ENCODE peak calls at places on chromosome 16, in five cellular contexts. F, Y, T, D and E are unnamed samples. For H3K4me1, the result is how much of the 10 kb centered on the place peaks cover.

GRCh38 chr16:53061256-53061655 is 6.5 kb downstream of the CHD9 start:
- DNase-seq in T (no peak), D (no peak), Y (no peak), F (no peak), E (no peak)

GRCh38 chr16:79571065-79571697 is 29.4 kb downstream of the MAF start:
- DNase-seq in T (no peak), F (no peak), D (no peak), Y (no peak), E (peak)

GRCh38 chr16:81558444-81559175 is 114.0 kb downstream of the CMIP start:
- DNase-seq in T (no peak), D (peak), F (no peak), Y (no peak), E (no peak)

GRCh38 chr16:84583995-84584394 is 33.9 kb downstream of the COTL1 start:
- DNase-seq in F (no peak), Y (no peak), T (no peak), D (no peak), E (no peak)

GRCh38 chr16:68116256-68116853 is 31.2 kb downstream of the NFATC3 start:
- DNase-seq in F (no peak), T (no peak), Y (no peak), D (peak), E (no peak)

GRCh38 chr16:79171504-79172240 is 428.9 kb downstream of the MAF start:
- DNase-seq in Y (no peak), F (no peak), T (no peak), D (no peak), E (no peak)

GRCh38 chr16:24834459-24835335 is 11.1 kb upstream of the SLC5A11 start:
- DNase-seq in T (no peak), F (no peak), D (peak), Y (no peak), E (peak)

GRCh38 chr16:72844225-72844920 is 203.6 kb downstream of the ZFHX3 start:
- DNase-seq in Y (no peak), D (no peak), T (no peak), F (no peak), E (no peak)

GRCh38 chr16:77457046-77457445 is 22.2 kb upstream of the ADAMTS18 start:
- DNase-seq in T (no peak), Y (no peak), F (no peak), D (no peak), E (no peak)

GRCh38 chr16:84045001-84045817 is 2.6 kb upstream of the SLC38A8 start:
- DNase-seq in T (no peak), F (no peak), Y (peak), D (no peak), E (no peak)

GRCh38 chr16:59412275-59412841 is 678.2 kb upstream of the GOT2 start:
- DNase-seq in T (no peak), D (peak), F (no peak), Y (no peak), E (no peak)

GRCh38 chr16:927931-928330 is 42.9 kb downstream of the LMF1 start:
- DNase-seq in T (no peak), F (no peak), Y (no peak), D (no peak), E (no peak)

GRCh38 chr16:9235837-9236236 is 144.4 kb downstream of the HAPSTR1 start:
- DNase-seq in T (no peak), F (no peak), D (no peak), Y (no peak), E (no peak)

GRCh38 chr16:14354561-14355351 is 275.3 kb downstream of the PARN start:
- DNase-seq in D (peak), T (no peak), F (no peak), Y (no peak), E (peak)

GRCh38 chr16:31023252-31023602 is 10.1 kb upstream of the STX4 start:
- DNase-seq in D (no peak), T (no peak), F (no peak), Y (no peak), E (no peak)

GRCh38 chr16:73213761-73214480 is 166.0 kb upstream of the ZFHX3 start:
- DNase-seq in D (no peak), T (no peak), F (no peak), Y (no peak), E (no peak)

GRCh38 chr16:89187337-89188063 is 12.8 kb downstream of the SLC22A31 start:
- DNase-seq in F (no peak), D (peak), Y (peak), T (no peak), E (no peak)

GRCh38 chr16:8729779-8730334 is 55.4 kb downstream of the ABAT start:
- DNase-seq in T (no peak), F (no peak), Y (peak), D (no peak), E (no peak)

GRCh38 chr16:73996624-73997339 is 299.8 kb upstream of the PSMD7 start:
- DNase-seq in F (no peak), Y (no peak), T (no peak), D (no peak), E (no peak)

GRCh38 chr16:77556203-77556602 is 121.4 kb upstream of the ADAMTS18 start:
- DNase-seq in Y (no peak), D (no peak), F (no peak), T (no peak), E (no peak)

GRCh38 chr16:12461201-12461600 is 342.5 kb downstream of the CPPED1 start:
- DNase-seq in T (no peak), Y (no peak), D (no peak), F (no peak), E (no peak)

GRCh38 chr16:30658731-30659506 is 688 bp downstream of the FBRS start:
- DNase-seq in Y (peak), T (peak), F (peak), D (peak), E (peak)

GRCh38 chr16:69566437-69567030 is 768 bp downstream of the NFAT5 start:
- DNase-seq in Y (peak), D (peak), F (no peak), T (no peak), E (peak)

GRCh38 chr16:50254072-50254471 is 12.3 kb upstream of the ADCY7 start:
- DNase-seq in D (no peak), Y (peak), T (no peak), F (no peak), E (no peak)

GRCh38 chr16:3793161-3793576 is 75.8 kb upstream of the TRAP1 start:
- DNase-seq in T (peak), Y (no peak), F (no peak), D (peak), E (peak)

GRCh38 chr16:56198044-56198754 is 6.9 kb downstream of the GNAO1 start:
- DNase-seq in F (no peak), D (no peak), Y (no peak), T (no peak), E (no peak)

GRCh38 chr16:26464576-26465266 is 602.0 kb upstream of the C16orf82 start:
- DNase-seq in T (no peak), F (no peak), D (no peak), Y (no peak), E (peak)

GRCh38 chr16:61277849-61278248 is 758.4 kb downstream of the CDH8 start:
- DNase-seq in F (no peak), D (no peak), T (no peak), Y (no peak), E (no peak)

GRCh38 chr16:30557950-30558788 is at the start of gene ZNF764:
- DNase-seq in Y (peak), F (peak), D (peak), T (peak), E (peak)

GRCh38 chr16:50303605-50304466 is 37.5 kb downstream of the ADCY7 start:
- DNase-seq in Y (peak), T (peak), F (no peak), D (no peak), E (no peak)

GRCh38 chr16:73069581-73070262 is 21.8 kb upstream of the ZFHX3 start:
- DNase-seq in F (no peak), T (no peak), Y (no peak), D (no peak), E (no peak)

GRCh38 chr16:31052131-31052530 is 18.8 kb downstream of the STX4 start:
- DNase-seq in Y (no peak), T (no peak), F (no peak), D (peak), E (no peak)

GRCh38 chr16:69073181-69073669 is 32.2 kb upstream of the HAS3 start:
- DNase-seq in T (no peak), Y (no peak), F (no peak), D (peak), E (no peak)

GRCh38 chr16:72198641-72199250 is 26.8 kb upstream of the PMFBP1 start:
- DNase-seq in Y (no peak), T (no peak), F (no peak), D (no peak), E (no peak)

GRCh38 chr16:29307598-29308507 is 98.7 kb downstream of the NPIPB11 start:
- DNase-seq in D (peak), T (no peak), F (no peak), Y (no peak), E (no peak)

GRCh38 chr16:88688013-88688778 is 1.9 kb upstream of the SNAI3 start:
- DNase-seq in Y (peak), F (no peak), T (no peak), D (no peak), E (no peak)

GRCh38 chr16:50736448-50736847 is 5.4 kb upstream of the CYLD start:
- DNase-seq in Y (no peak), F (no peak), D (no peak), T (no peak), E (no peak)

DNA sequence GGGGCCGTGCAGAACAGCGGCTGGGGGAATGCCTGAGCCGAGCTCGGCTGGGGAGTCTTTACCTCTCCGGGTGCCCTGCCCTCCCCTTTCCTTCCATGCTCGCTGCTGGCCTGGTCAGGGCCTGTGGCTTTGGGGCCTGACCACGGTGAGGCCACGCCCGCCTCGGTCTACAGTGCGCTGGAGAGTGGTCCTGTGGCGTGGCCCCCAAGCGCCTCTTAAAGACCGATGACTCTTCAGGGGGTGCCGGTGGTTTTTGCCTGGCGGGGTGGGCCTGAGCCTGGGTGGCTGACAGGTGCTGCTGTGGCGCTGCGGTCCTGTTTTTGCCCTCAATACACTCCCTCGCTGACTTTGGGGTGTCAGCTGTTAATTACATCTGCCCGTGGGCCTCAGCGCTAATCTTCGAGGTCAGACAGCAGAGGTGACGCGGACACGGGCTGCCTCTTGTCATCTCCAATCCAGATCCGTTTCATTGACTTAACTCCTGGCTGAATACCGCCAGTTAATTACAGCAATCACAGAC is 29.7 kb downstream of the GSE1 start:
- DNase-seq in F (no peak), D (no peak), T (no peak), Y (no peak), E (no peak)
- H3K4me1 ChIP-seq in F (half or more), D (under half), T (half or more), Y (half or more), E (under half)

DNA sequence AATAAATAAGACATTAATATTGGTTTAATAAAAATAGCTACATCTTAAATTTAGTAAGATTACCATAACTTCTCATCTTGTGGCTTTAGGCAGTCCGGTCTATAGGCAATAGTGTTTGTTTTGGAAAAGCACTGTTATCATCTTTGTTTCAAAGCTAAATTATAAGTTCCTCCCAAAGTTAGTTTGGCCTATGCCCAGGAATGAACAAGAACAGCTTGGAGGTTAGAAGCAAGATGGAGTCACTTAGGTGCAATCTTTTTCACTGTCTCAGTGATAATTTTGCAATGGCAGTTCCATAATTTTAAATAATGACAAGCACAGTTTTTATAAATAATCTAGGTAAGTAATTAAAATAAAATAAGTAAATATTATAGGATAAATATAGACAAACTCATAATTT is 6.0 kb upstream of the LDHD start:
- DNase-seq in T (no peak), F (no peak), Y (no peak), D (no peak), E (no peak)
- TF ChIP-seq POLR2A in T (no peak), F (no peak), Y (no peak), D (no peak), E (no peak)

GRCh38 chr16:82753821-82754220 is 127.1 kb downstream of the CDH13 start:
- DNase-seq in T (no peak), F (no peak), D (no peak), Y (no peak), E (no peak)
- H3K4me1 ChIP-seq in T (under half), F (under half), D (under half), Y (under half), E (under half)

GRCh38 chr16:2235695-2236361 is 416 bp upstream of the DNASE1L2 start:
- DNase-seq in F (no peak), Y (peak), D (no peak), T (no peak), E (no peak)
- TF ChIP-seq POLR2A in F (no peak), Y (no peak), D (peak), T (no peak), E (no peak)

GRCh38 chr16:58026705-58027340 is 1.3 kb downstream of the MMP15 start:
- DNase-seq in Y (peak), D (no peak), T (no peak), F (no peak), E (no peak)

GRCh38 chr16:58027341-58028167 is 2.0 kb downstream of the MMP15 start:
- DNase-seq in D (peak), T (no peak), F (no peak), Y (peak), E (peak)

GRCh38 chr16:58025351-58026138 is at the start of gene MMP15:
- DNase-seq in D (peak), Y (peak), F (peak), T (no peak), E (peak)

GRCh38 chr16:58024673-58025350 is 742 bp upstream of the MMP15 start:
- DNase-seq in F (no peak), T (no peak), Y (peak), D (peak), E (peak)

GRCh38 chr16:58026139-58026704 is 668 bp downstream of the MMP15 start:
- DNase-seq in T (no peak), Y (peak), F (no peak), D (peak), E (no peak)
- H3K4me1 ChIP-seq in T (half or more), Y (half or more), F (under half), D (under half), E (half or more)

GRCh38 chr16:2767891-2768290 is 9.2 kb downstream of the ELOB start:
- DNase-seq in T (no peak), Y (peak), D (no peak), F (no peak), E (no peak)

GRCh38 chr16:2769675-2770056 is 7.4 kb downstream of the ELOB start:
- DNase-seq in T (peak), Y (peak), D (peak), F (no peak), E (peak)

GRCh38 chr16:2767140-2767731 is 9.8 kb downstream of the ELOB start:
- DNase-seq in F (no peak), Y (peak), T (no peak), D (no peak), E (peak)

GRCh38 chr16:2769100-2769529 is 8.0 kb downstream of the ELOB start:
- DNase-seq in T (no peak), Y (peak), D (no peak), F (no peak), E (no peak)

DNA sequence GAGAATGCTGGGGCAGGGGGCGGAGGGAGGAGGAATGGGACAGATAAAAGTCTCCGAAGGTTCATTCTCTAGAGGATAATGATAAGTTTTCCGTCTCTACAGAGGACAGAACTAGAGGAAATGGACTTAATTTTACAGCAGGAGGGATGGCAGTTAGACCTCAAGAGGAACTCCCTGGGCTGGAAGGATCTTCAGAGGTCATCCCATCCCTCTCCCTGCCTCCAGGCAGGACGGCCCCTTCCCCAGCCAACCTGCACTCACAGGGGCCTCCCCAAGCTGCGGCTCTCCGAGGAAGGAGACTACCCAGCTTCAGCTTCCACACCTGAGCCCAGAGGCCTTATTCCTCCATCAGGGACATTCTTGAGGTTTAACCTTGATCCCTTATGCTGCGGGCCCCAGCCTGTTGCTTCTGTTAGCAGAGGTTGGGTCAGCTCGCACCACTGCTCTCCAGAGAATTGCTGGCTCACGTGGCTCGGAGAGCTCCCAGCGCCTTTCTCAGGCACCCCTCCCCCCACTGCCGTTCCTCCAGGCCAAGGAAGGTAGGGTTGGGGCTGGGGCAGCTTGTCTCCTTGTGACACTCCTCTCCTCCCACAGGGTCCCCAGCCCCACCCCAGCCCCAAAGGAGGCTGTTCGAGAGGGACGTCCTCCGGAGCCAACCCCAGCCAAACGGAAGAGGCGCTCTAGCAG is 8.5 kb downstream of the ELOB start:
- DNase-seq in T (no peak), F (no peak), Y (peak), D (no peak), E (no peak)
- TF ChIP-seq POLR2A in T (no peak), F (no peak), Y (no peak), D (no peak), E (no peak)

DNA sequence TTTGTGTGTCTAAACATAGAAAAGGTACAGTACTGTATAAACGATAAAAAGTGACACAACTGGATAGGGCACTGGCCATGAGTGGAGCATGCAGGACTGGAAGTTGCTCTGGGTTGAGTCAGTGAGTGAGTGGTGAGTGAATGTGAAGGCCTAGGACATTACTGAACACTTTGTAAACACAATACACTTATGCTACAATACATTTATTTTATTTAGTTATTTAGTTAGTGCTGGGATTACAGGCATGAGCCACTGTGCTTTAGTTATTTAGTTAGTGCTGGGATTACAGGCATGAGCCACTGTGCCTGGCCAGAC is 4.6 kb downstream of the CFAP20 start:
- DNase-seq in T (no peak), Y (no peak), D (no peak), F (no peak), E (no peak)
- H3K4me1 ChIP-seq in T (half or more), Y (half or more), D (under half), F (half or more), E (half or more)